ENCODE peak calls at places on chromosomes 5 and 9, in four cellular contexts. C is uterus, N is GM12891, E is GM12892. Q is an unnamed sample.

GRCh38 chr5:8457187-8458037 is 588.5 kb downstream of the MTRR start:
- DNase-seq in N (no peak), C (peak), E (peak), Q (peak)

GRCh38 chr5:5572983-5573797 is 150.7 kb downstream of the ICE1 start:
- DNase-seq in N (no peak), E (no peak), C (peak), Q (no peak)

GRCh38 chr9:122005597-122005996 is 87.5 kb downstream of the TTLL11 start:
- DNase-seq in N (no peak), E (no peak), C (no peak), Q (no peak)

GRCh38 chr9:106753155-106753671 is 109.8 kb upstream of the ZNF462 start:
- DNase-seq in E (peak), N (peak), C (no peak), Q (no peak)

GRCh38 chr9:36817160-36817834 is 216.8 kb downstream of the PAX5 start:
- DNase-seq in C (no peak), N (no peak), E (no peak), Q (no peak)

GRCh38 chr5:68252678-68253520 is 37.3 kb downstream of the PIK3R1 start:
- DNase-seq in E (peak), C (no peak), N (no peak), Q (no peak)

GRCh38 chr5:80254767-80255424 is 952 bp downstream of the SERINC5 start:
- DNase-seq in N (no peak), C (no peak), E (no peak), Q (no peak)

GRCh38 chr9:98182889-98183599 is 9.4 kb downstream of the CORO2A start:
- DNase-seq in N (no peak), C (no peak), E (no peak), Q (no peak)

GRCh38 chr9:91179237-91180138 is 182.2 kb downstream of the AUH start:
- DNase-seq in C (no peak), N (no peak), E (no peak), Q (no peak)

GRCh38 chr9:79023134-79023577 is 548.6 kb upstream of the TLE4 start:
- DNase-seq in E (no peak), C (no peak), N (no peak), Q (no peak)

GRCh38 chr5:59208468-59208867 is 625.6 kb downstream of the RAB3C start:
- DNase-seq in N (no peak), E (no peak), C (no peak), Q (no peak)

GRCh38 chr9:134085674-134086073 is 17.8 kb upstream of the BRD3 start:
- DNase-seq in E (no peak), C (no peak), N (no peak), Q (no peak)

GRCh38 chr5:148849461-148849860 is 23.1 kb downstream of the ADRB2 start:
- DNase-seq in E (no peak), C (no peak), N (no peak), Q (no peak)

GRCh38 chr5:119953474-119953873 is 324.1 kb downstream of the FAM170A start:
- DNase-seq in C (no peak), E (no peak), N (no peak), Q (no peak)

GRCh38 chr9:96176901-96177718 is 124.9 kb downstream of the HSD17B3 start:
- DNase-seq in N (no peak), E (no peak), C (no peak), Q (no peak)

GRCh38 chr9:17057729-17058128 is 77.1 kb upstream of the CNTLN start:
- DNase-seq in C (no peak), E (no peak), N (no peak), Q (no peak)

GRCh38 chr5:3854069-3854741 is 258.6 kb downstream of the IRX1 start:
- DNase-seq in E (no peak), N (no peak), C (no peak), Q (no peak)

GRCh38 chr9:91059713-91060112 is 258.1 kb downstream of the SYK start:
- DNase-seq in C (no peak), E (no peak), N (no peak), Q (no peak)

GRCh38 chr9:8858250-8859161 is 1058.9 kb upstream of the DMAC1 start:
- DNase-seq in N (no peak), E (no peak), C (peak), Q (no peak)

GRCh38 chr9:89498845-89499480 is 1.1 kb upstream of the SEMA4D start:
- DNase-seq in N (peak), C (no peak), E (peak), Q (no peak)

GRCh38 chr9:92146610-92147009 is 31.4 kb upstream of the SPTLC1 start:
- DNase-seq in C (peak), E (no peak), N (no peak), Q (no peak)

GRCh38 chr9:35903049-35903448 is 3.0 kb upstream of the HRCT1 start:
- DNase-seq in E (no peak), N (no peak), C (no peak), Q (no peak)

GRCh38 chr5:90886381-90886780 is 327.8 kb downstream of the ADGRV1 start:
- DNase-seq in C (no peak), E (no peak), N (no peak), Q (no peak)

GRCh38 chr5:122163151-122164069 is 34.1 kb downstream of the ZNF474 start:
- DNase-seq in C (no peak), E (no peak), N (no peak), Q (no peak)

GRCh38 chr5:168404366-168404765 is 81.9 kb upstream of the RARS1 start:
- DNase-seq in E (no peak), N (no peak), C (no peak), Q (no peak)

GRCh38 chr5:154288145-154288544 is 97.6 kb downstream of the GALNT10 start:
- DNase-seq in E (no peak), N (no peak), C (peak), Q (peak)

GRCh38 chr5:135829179-135829578 is 5.3 kb upstream of the SLC25A48 start:
- DNase-seq in N (no peak), E (no peak), C (no peak), Q (no peak)

GRCh38 chr5:135193213-135194125 is 159.4 kb upstream of the PITX1 start:
- DNase-seq in C (no peak), E (no peak), N (no peak), Q (no peak)

GRCh38 chr9:124941689-124942561 is 1.0 kb upstream of the GOLGA1 start:
- DNase-seq in E (no peak), C (peak), N (no peak), Q (peak)

GRCh38 chr9:121302786-121303185 is 34.8 kb downstream of the GSN start:
- DNase-seq in N (no peak), C (no peak), E (no peak), Q (peak)

GRCh38 chr5:12316812-12317211 is 412.6 kb upstream of the CTNND2 start:
- DNase-seq in C (no peak), E (no peak), N (no peak), Q (no peak)

GRCh38 chr5:81948349-81948748 is 23.5 kb upstream of the ATG10 start:
- DNase-seq in N (no peak), E (no peak), C (no peak), Q (no peak)

GRCh38 chr5:110736763-110737162 is 2.0 kb upstream of the SLC25A46 start:
- DNase-seq in C (no peak), N (no peak), E (no peak), Q (no peak)

GRCh38 chr5:9212605-9213004 is 333.3 kb downstream of the SEMA5A start:
- DNase-seq in C (no peak), N (no peak), E (no peak), Q (no peak)

GRCh38 chr5:109370343-109370742 is 39.4 kb downstream of the PJA2 start:
- DNase-seq in E (no peak), C (no peak), N (no peak), Q (no peak)

GRCh38 chr9:130137870-130138653 is 34.1 kb upstream of the NCS1 start:
- DNase-seq in C (peak), N (no peak), E (no peak), Q (no peak)

GRCh38 chr5:68839019-68839552 is 254.7 kb upstream of the SLC30A5 start:
- DNase-seq in C (no peak), N (no peak), E (no peak), Q (peak)

GRCh38 chr9:61668846-61669245 is 479.0 kb downstream of the SPATA31A7 start:
- DNase-seq in C (no peak), E (no peak), N (no peak), Q (no peak)

GRCh38 chr9:129751841-129752801 is 721 bp downstream of the PTGES start:
- DNase-seq in N (no peak), C (no peak), E (no peak), Q (no peak)

GRCh38 chr9:73132034-73132776 is 19.5 kb upstream of the ANXA1 start:
- DNase-seq in C (peak), N (peak), E (peak), Q (peak)
- TF ChIP-seq POLR2A in C (peak), N (peak), E (peak), Q (peak)

GRCh38 chr5:128083811-128084227 is 253 bp downstream of the SLC12A2 start:
- DNase-seq in N (peak), C (no peak), E (peak), Q (no peak)
- TF ChIP-seq POLR2A in N (no peak), C (no peak), E (no peak), Q (no peak)

GRCh38 chr9:128724744-128725211 is 851 bp upstream of the ZDHHC12 start:
- DNase-seq in N (no peak), C (peak), E (peak), Q (peak)
- TF ChIP-seq POLR2A in N (no peak), C (no peak), E (no peak), Q (no peak)

GRCh38 chr9:113525831-113526230 is 62.3 kb downstream of the RGS3 start:
- DNase-seq in E (no peak), N (no peak), C (no peak), Q (no peak)

GRCh38 chr9:113525208-113525607 is 61.7 kb downstream of the RGS3 start:
- DNase-seq in C (no peak), N (no peak), E (no peak), Q (no peak)

GRCh38 chr9:113523421-113524141 is 60.1 kb downstream of the RGS3 start:
- DNase-seq in C (peak), E (peak), N (no peak), Q (no peak)

GRCh38 chr9:113522858-113523257 is 59.3 kb downstream of the RGS3 start:
- DNase-seq in E (no peak), N (no peak), C (no peak), Q (no peak)

GRCh38 chr9:113524460-113524859 is 60.9 kb downstream of the RGS3 start:
- DNase-seq in E (no peak), C (no peak), N (no peak), Q (no peak)
- TF ChIP-seq POLR2A in E (no peak), C (no peak), N (no peak), Q (no peak)

GRCh38 chr9:128098936-128099931 is 28.3 kb downstream of the PTGES2 start:
- DNase-seq in N (no peak), C (no peak), E (no peak), Q (peak)
- TF ChIP-seq POLR2A in N (no peak), C (no peak), E (no peak), Q (no peak)

GRCh38 chr9:94150279-94150828 is 66.1 kb downstream of the PTPDC1 start:
- DNase-seq in N (no peak), C (no peak), E (no peak), Q (no peak)
- TF ChIP-seq POLR2A in N (no peak), C (no peak), E (no peak), Q (no peak)

GRCh38 chr5:75510836-75511434 is 494 bp downstream of the CERT1 start:
- DNase-seq in E (no peak), N (no peak), C (no peak), Q (peak)

GRCh38 chr5:75510417-75510835 is 1.0 kb downstream of the CERT1 start:
- DNase-seq in E (no peak), N (no peak), C (no peak), Q (no peak)

GRCh38 chr5:75512383-75513074 is 838 bp downstream of the POLK start:
- DNase-seq in N (no peak), C (no peak), E (no peak), Q (no peak)

GRCh38 chr5:75509956-75510355 is 1.5 kb downstream of the CERT1 start:
- DNase-seq in N (no peak), C (no peak), E (no peak), Q (no peak)

GRCh38 chr5:75511435-75512382 is at the start of the genes CERT1 and POLK:
- DNase-seq in C (peak), N (peak), E (peak), Q (peak)
- TF ChIP-seq POLR2A in C (peak), N (peak), E (peak), Q (peak)

DNA sequence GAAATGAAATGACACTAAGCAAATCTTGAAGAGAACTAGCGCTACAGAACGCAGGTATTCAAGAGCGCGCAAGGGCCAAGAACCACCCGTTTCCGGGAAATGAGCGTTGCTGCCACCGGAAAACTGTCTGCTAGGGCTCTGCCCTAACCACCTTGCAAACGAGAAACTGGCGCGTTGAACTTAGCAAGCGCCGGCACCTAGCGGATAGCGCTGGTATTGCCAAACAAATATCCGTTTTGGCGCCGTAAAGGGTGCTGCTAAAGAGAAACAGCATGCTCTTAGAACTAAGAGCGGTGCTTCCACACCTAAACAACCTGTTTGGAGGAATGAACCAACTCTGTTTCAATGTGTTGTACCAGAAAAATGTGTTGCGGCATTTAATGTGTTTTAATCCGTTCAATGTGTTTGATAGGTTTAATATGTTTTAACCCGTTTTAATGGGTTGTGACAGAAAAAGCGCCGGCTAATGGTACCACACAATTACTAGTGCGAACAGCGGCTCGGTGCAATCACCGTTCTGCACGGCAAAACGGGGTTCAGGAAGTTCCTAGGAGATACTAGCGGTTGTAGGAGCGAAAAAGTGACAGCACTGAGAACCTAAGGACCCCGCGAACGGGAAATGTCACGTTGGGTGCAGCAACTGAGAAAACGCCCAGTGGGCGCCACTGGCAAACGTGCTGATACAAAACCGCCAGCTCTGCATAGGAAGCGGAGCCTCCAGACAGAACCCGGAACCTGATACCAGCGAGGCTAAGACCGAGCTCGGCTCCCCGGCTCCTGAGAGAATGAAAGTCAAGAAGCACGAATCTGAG is at the start of gene ANXA2R:
- DNase-seq in N (no peak), C (peak), E (peak), Q (peak)
- TF ChIP-seq POLR2A in N (no peak), C (no peak), E (no peak), Q (no peak)

DNA sequence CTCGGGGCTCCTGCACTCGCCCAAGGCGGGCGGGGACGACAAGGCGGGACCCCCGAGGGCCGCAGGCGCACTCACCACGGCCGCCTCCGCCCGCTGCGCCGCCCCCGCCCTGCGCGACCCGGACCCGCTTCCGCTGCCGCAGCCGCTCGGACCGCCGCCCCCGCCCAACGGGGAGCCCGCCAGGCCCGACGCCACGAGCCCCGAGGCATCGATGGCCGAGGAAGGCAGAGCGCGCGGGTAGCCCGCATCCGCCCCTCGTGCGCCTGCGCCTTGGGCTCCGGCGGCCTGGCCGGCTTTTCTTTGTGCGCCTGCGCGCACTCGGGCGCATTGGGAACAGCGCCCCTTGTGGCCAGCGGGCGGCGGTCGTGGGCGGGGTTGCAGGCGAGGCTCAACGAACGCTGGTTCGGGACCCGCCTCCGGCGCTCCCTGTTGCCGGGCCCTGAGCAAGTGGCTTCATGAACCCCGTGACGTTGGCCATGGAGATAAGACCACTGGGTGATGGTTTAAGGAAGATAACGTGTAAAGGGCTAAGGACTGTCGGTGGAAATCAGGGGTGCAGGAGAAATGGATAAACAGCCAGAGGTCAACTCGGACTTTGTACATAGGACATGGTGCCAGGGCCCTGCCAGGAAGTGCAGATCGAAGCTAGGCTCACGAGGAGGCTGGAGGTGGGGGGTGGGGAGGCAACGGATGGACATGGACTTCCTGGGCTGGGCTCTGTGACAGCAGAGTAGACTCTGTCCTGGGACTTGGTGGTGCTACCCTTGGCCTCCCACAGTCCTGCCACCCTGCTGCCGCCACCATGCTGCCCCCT is at the start of the genes C8G and FBXW5:
- DNase-seq in N (peak), E (peak), C (peak), Q (peak)
- TF ChIP-seq POLR2A in N (no peak), E (peak), C (peak), Q (no peak)

GRCh38 chr9:126723807-126724172 is 81.0 kb upstream of the ZBTB43 start:
- DNase-seq in N (no peak), C (no peak), E (no peak), Q (peak)

GRCh38 chr9:126721531-126722098 is 83.2 kb upstream of the ZBTB43 start:
- DNase-seq in C (no peak), E (no peak), N (no peak), Q (no peak)

GRCh38 chr9:126720661-126721530 is 83.9 kb upstream of the ZBTB43 start:
- DNase-seq in N (no peak), C (no peak), E (no peak), Q (no peak)

GRCh38 chr9:126722922-126723806 is 81.7 kb upstream of the ZBTB43 start:
- DNase-seq in N (peak), E (peak), C (peak), Q (no peak)

DNA sequence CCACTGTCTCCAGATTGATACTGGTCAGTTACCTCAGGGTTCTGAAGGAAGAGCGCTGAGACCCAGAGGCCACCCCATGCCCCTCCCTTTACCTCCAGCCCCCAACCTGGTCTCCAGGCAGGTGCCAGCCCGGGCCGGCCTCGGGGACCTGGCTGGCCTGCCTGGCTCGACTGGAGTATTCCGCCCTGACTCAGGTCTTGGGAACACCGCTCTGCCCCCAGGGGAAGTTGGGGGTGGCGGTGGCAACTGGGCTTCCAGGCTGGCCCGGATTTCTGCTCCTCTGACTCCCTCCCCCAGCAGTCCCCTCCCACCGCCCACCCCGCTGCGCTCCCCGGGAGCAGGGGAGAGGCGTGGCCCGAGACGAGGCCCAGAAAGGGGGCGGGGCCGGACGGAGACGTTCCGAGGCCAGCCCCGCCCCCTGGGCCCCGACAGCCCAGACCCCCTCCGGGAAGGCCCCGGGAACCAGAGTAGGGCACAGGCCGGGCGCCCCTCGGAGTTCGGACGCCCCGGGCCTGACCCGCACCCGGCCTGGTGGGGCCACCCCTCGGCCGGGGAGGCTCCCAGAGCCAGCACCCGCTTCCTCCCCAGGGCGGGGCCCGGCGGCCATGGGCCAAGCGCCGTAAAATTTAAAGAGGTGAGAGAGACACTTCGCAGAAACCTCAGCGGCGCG is 82.5 kb upstream of the ZBTB43 start:
- DNase-seq in C (peak), E (peak), N (peak), Q (peak)
- TF ChIP-seq POLR2A in C (peak), E (no peak), N (no peak), Q (no peak)